ENCODE peak calls at places on chromosomes 4 and X, in seven cellular contexts. One of them, this sample, is unnamed.

GRCh38 chrX:150767475-150768131 is 74.4 kb downstream of the MTMR1 start:
- DNase-seq in hepatocyte: peak
- DNase-seq in PC-9: no peak
- DNase-seq in body of pancreas: no peak
- DNase-seq in esophagus squamous epithelium: no peak
- DNase-seq in mesothelial cell of epicardium: no peak
- DNase-seq in DND-41: no peak
- DNase-seq in this sample: peak

GRCh38 chr4:186553717-186554116 is 1.6 kb downstream of the MTNR1A start:
- DNase-seq in esophagus squamous epithelium: no peak
- DNase-seq in DND-41: no peak
- DNase-seq in body of pancreas: no peak
- DNase-seq in PC-9: no peak
- DNase-seq in hepatocyte: no peak
- DNase-seq in mesothelial cell of epicardium: no peak
- DNase-seq in this sample: no peak

GRCh38 chrX:154605566-154605965 is 13.5 kb downstream of the CTAG1B start:
- DNase-seq in hepatocyte: no peak
- DNase-seq in DND-41: no peak
- DNase-seq in esophagus squamous epithelium: no peak
- DNase-seq in body of pancreas: no peak
- DNase-seq in PC-9: no peak
- DNase-seq in mesothelial cell of epicardium: no peak
- DNase-seq in this sample: no peak

GRCh38 chr4:17665346-17665745 is 50.9 kb downstream of the MED28 start:
- DNase-seq in mesothelial cell of epicardium: no peak
- DNase-seq in body of pancreas: no peak
- DNase-seq in PC-9: no peak
- DNase-seq in hepatocyte: no peak
- DNase-seq in DND-41: no peak
- DNase-seq in esophagus squamous epithelium: no peak
- DNase-seq in this sample: no peak

GRCh38 chr4:150216725-150217124 is 138.5 kb downstream of the DCLK2 start:
- DNase-seq in body of pancreas: no peak
- DNase-seq in mesothelial cell of epicardium: no peak
- DNase-seq in DND-41: no peak
- DNase-seq in esophagus squamous epithelium: no peak
- DNase-seq in PC-9: no peak
- DNase-seq in hepatocyte: no peak
- DNase-seq in this sample: no peak

GRCh38 chr4:14871676-14872430 is 130.4 kb upstream of the CPEB2 start:
- DNase-seq in body of pancreas: no peak
- DNase-seq in hepatocyte: no peak
- DNase-seq in PC-9: peak
- DNase-seq in mesothelial cell of epicardium: no peak
- DNase-seq in esophagus squamous epithelium: no peak
- DNase-seq in DND-41: peak
- DNase-seq in this sample: peak

GRCh38 chr4:3529363-3529762 is 2.9 kb downstream of the LRPAP1 start:
- DNase-seq in DND-41: no peak
- DNase-seq in esophagus squamous epithelium: no peak
- DNase-seq in mesothelial cell of epicardium: no peak
- DNase-seq in hepatocyte: peak
- DNase-seq in PC-9: no peak
- DNase-seq in body of pancreas: no peak
- DNase-seq in this sample: no peak

GRCh38 chrX:153153516-153153915 is 25.6 kb upstream of the MAGEA1 start:
- DNase-seq in esophagus squamous epithelium: no peak
- DNase-seq in hepatocyte: no peak
- DNase-seq in body of pancreas: no peak
- DNase-seq in mesothelial cell of epicardium: no peak
- DNase-seq in PC-9: no peak
- DNase-seq in DND-41: no peak
- DNase-seq in this sample: no peak

GRCh38 chrX:24245201-24245600 is 68.7 kb downstream of the SUPT20HL2 start:
- DNase-seq in DND-41: no peak
- DNase-seq in body of pancreas: no peak
- DNase-seq in esophagus squamous epithelium: peak
- DNase-seq in PC-9: peak
- DNase-seq in mesothelial cell of epicardium: no peak
- DNase-seq in hepatocyte: peak
- DNase-seq in this sample: no peak

GRCh38 chr4:79213702-79214101 is 112.2 kb downstream of the NAA11 start:
- DNase-seq in PC-9: no peak
- DNase-seq in body of pancreas: no peak
- DNase-seq in mesothelial cell of epicardium: no peak
- DNase-seq in hepatocyte: no peak
- DNase-seq in DND-41: no peak
- DNase-seq in esophagus squamous epithelium: no peak
- DNase-seq in this sample: no peak

GRCh38 chr4:110480741-110481271 is 4.9 kb downstream of the ENPEP start:
- DNase-seq in mesothelial cell of epicardium: no peak
- DNase-seq in DND-41: no peak
- DNase-seq in PC-9: no peak
- DNase-seq in hepatocyte: no peak
- DNase-seq in esophagus squamous epithelium: no peak
- DNase-seq in body of pancreas: no peak
- DNase-seq in this sample: no peak

GRCh38 chrX:44306336-44306735 is 37.1 kb downstream of the EFHC2 start:
- DNase-seq in DND-41: no peak
- DNase-seq in esophagus squamous epithelium: no peak
- DNase-seq in PC-9: peak
- DNase-seq in body of pancreas: no peak
- DNase-seq in mesothelial cell of epicardium: no peak
- DNase-seq in hepatocyte: peak
- DNase-seq in this sample: no peak

GRCh38 chr4:42855779-42856178 is 36.7 kb upstream of the GRXCR1 start:
- DNase-seq in hepatocyte: no peak
- DNase-seq in esophagus squamous epithelium: no peak
- DNase-seq in mesothelial cell of epicardium: no peak
- DNase-seq in DND-41: no peak
- DNase-seq in PC-9: no peak
- DNase-seq in body of pancreas: no peak
- DNase-seq in this sample: peak

GRCh38 chrX:50579955-50580354 is 109.3 kb upstream of the DGKK start:
- DNase-seq in DND-41: peak
- DNase-seq in hepatocyte: peak
- DNase-seq in body of pancreas: peak
- DNase-seq in PC-9: peak
- DNase-seq in mesothelial cell of epicardium: no peak
- DNase-seq in esophagus squamous epithelium: no peak
- DNase-seq in this sample: peak

GRCh38 chr4:154076921-154077320 is 288.0 kb upstream of the SFRP2 start:
- DNase-seq in PC-9: no peak
- DNase-seq in mesothelial cell of epicardium: no peak
- DNase-seq in DND-41: no peak
- DNase-seq in body of pancreas: no peak
- DNase-seq in hepatocyte: no peak
- DNase-seq in esophagus squamous epithelium: no peak
- DNase-seq in this sample: no peak

GRCh38 chrX:12973561-12974216 is 1.2 kb upstream of the TMSB4X start:
- DNase-seq in mesothelial cell of epicardium: no peak
- DNase-seq in body of pancreas: no peak
- DNase-seq in DND-41: peak
- DNase-seq in hepatocyte: no peak
- DNase-seq in PC-9: no peak
- DNase-seq in esophagus squamous epithelium: no peak
- DNase-seq in this sample: peak

GRCh38 chr4:59380841-59381366 is 1819.2 kb upstream of the ADGRL3 start:
- DNase-seq in body of pancreas: no peak
- DNase-seq in DND-41: no peak
- DNase-seq in hepatocyte: no peak
- DNase-seq in PC-9: no peak
- DNase-seq in mesothelial cell of epicardium: no peak
- DNase-seq in esophagus squamous epithelium: no peak
- DNase-seq in this sample: no peak

GRCh38 chr4:3672465-3672831 is 93.7 kb upstream of the ADRA2C start:
- DNase-seq in PC-9: no peak
- DNase-seq in hepatocyte: no peak
- DNase-seq in mesothelial cell of epicardium: no peak
- DNase-seq in esophagus squamous epithelium: no peak
- DNase-seq in body of pancreas: no peak
- DNase-seq in DND-41: no peak
- DNase-seq in this sample: no peak

GRCh38 chr4:26406346-26406975 is 83.8 kb downstream of the CCKAR start:
- DNase-seq in esophagus squamous epithelium: no peak
- DNase-seq in DND-41: peak
- DNase-seq in mesothelial cell of epicardium: no peak
- DNase-seq in body of pancreas: no peak
- DNase-seq in PC-9: no peak
- DNase-seq in hepatocyte: no peak
- DNase-seq in this sample: peak

GRCh38 chr4:26402458-26402857 is 81.6 kb downstream of the RBPJ start:
- DNase-seq in DND-41: no peak
- DNase-seq in body of pancreas: no peak
- DNase-seq in esophagus squamous epithelium: no peak
- DNase-seq in PC-9: no peak
- DNase-seq in hepatocyte: no peak
- DNase-seq in mesothelial cell of epicardium: no peak
- DNase-seq in this sample: no peak

GRCh38 chr4:26410385-26411293 is 79.6 kb downstream of the CCKAR start:
- DNase-seq in body of pancreas: peak
- DNase-seq in mesothelial cell of epicardium: no peak
- DNase-seq in DND-41: peak
- DNase-seq in PC-9: peak
- DNase-seq in esophagus squamous epithelium: no peak
- DNase-seq in hepatocyte: peak
- DNase-seq in this sample: peak

GRCh38 chr4:26404597-26405323 is 83.9 kb downstream of the RBPJ start:
- DNase-seq in mesothelial cell of epicardium: no peak
- DNase-seq in body of pancreas: no peak
- DNase-seq in hepatocyte: peak
- DNase-seq in DND-41: no peak
- DNase-seq in esophagus squamous epithelium: no peak
- DNase-seq in PC-9: no peak
- DNase-seq in this sample: no peak

DNA sequence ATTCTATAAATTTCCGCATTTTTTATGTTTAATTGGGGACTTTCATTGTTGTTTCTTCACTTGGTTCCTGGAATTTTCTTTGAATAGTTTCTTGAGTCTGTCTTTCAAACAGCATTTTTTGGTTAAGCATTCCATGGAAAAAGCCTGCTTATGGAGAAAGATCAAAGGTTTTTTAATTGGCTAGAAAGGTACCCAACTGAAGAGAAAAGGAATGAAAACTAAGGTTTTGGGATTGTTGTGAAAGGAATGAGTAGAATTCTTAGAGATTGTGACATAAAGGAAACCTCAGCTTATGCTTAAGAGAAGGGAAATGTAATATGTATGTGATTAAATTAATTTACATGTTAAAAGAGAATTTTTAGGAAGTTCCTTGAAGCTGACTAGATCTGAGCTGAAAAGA is 82.8 kb downstream of the CCKAR start:
- DNase-seq in body of pancreas: no peak
- DNase-seq in mesothelial cell of epicardium: no peak
- DNase-seq in esophagus squamous epithelium: no peak
- DNase-seq in DND-41: no peak
- DNase-seq in hepatocyte: no peak
- DNase-seq in PC-9: no peak
- DNase-seq in this sample: no peak
- TF ChIP-seq CTCF in body of pancreas: no peak
- TF ChIP-seq CTCF in mesothelial cell of epicardium: no peak
- TF ChIP-seq CTCF in esophagus squamous epithelium: no peak
- TF ChIP-seq CTCF in DND-41: no peak
- TF ChIP-seq CTCF in hepatocyte: no peak
- TF ChIP-seq CTCF in PC-9: no peak
- TF ChIP-seq CTCF in this sample: no peak

DNA sequence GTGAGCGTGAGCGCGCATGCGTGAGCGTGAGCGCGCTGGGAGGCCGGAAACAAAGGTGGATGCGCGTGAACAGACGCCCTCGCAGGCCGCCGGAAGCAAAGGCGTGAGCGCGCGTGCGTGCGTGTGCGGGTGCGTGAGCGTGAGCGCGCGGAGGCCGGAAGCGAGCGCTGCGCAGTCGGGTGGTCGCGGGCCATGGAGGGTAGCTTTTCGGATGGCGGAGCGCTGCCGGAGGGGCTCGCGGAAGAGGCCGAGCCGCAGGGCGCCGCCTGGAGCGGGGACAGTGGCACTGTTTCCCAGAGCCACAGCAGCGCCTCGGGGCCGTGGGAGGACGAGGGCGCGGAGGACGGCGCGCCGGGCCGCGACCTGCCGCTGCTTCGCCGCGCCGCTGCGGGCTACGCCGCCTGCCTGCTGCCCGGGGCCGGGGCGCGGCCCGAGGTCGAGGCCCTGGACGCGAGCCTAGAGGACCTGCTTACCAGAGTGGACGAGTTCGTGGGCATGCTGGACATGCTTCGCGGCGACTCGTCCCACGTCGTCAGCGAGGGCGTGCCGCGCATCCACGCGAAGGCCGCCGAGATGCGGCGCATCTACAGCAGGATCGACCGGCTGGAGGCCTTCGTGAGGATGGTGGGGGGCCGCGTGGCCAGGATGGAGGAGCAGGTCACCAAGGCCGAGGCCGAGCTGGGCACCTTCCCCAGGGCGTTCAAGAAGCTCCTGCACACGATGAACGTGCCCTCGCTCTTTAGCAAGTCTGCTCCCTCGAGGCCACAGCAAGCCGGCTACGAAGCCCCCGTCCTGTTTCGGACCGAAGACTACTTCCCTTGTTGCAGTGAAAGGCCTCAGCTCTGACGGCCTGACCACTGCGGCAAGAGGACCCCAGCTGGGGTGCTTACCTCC is at the start of gene BLOC1S4:
- DNase-seq in body of pancreas: peak
- DNase-seq in PC-9: peak
- DNase-seq in mesothelial cell of epicardium: peak
- DNase-seq in DND-41: peak
- DNase-seq in hepatocyte: peak
- DNase-seq in esophagus squamous epithelium: peak
- DNase-seq in this sample: peak
- TF ChIP-seq CTCF in body of pancreas: peak
- TF ChIP-seq CTCF in PC-9: no peak
- TF ChIP-seq CTCF in mesothelial cell of epicardium: no peak
- TF ChIP-seq CTCF in DND-41: peak
- TF ChIP-seq CTCF in hepatocyte: peak
- TF ChIP-seq CTCF in esophagus squamous epithelium: peak
- TF ChIP-seq CTCF in this sample: no peak

DNA sequence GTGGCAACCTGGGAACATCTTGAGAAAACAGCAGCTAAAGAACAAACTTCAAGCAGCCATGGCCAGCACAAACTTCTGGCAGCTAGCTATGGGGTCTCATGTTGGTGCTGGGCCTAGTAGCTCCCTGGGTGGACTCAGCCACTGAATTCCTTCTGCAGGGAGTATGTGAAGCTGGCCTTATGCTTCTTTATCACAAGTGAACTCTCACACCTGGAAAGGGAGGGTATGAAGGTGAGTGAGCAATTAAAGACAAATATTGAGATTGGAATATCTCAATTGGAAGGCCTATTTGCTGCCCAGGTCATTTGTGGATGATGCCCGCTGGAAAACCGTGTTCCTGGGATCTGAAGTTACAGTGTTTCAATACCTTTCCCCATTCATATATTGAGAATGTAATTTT is 153.3 kb upstream of the RPS6KA3 start:
- DNase-seq in PC-9: no peak
- DNase-seq in DND-41: no peak
- DNase-seq in body of pancreas: no peak
- DNase-seq in hepatocyte: no peak
- DNase-seq in mesothelial cell of epicardium: no peak
- DNase-seq in esophagus squamous epithelium: no peak
- DNase-seq in this sample: no peak
- TF ChIP-seq CTCF in PC-9: no peak
- TF ChIP-seq CTCF in DND-41: no peak
- TF ChIP-seq CTCF in body of pancreas: no peak
- TF ChIP-seq CTCF in hepatocyte: no peak
- TF ChIP-seq CTCF in mesothelial cell of epicardium: no peak
- TF ChIP-seq CTCF in esophagus squamous epithelium: no peak
- TF ChIP-seq CTCF in this sample: no peak

GRCh38 chr4:52612341-52612740 is 46.8 kb downstream of the USP46 start:
- DNase-seq in body of pancreas: no peak
- DNase-seq in esophagus squamous epithelium: no peak
- DNase-seq in mesothelial cell of epicardium: no peak
- DNase-seq in DND-41: no peak
- DNase-seq in hepatocyte: no peak
- DNase-seq in PC-9: no peak
- DNase-seq in this sample: no peak
- TF ChIP-seq CTCF in body of pancreas: no peak
- TF ChIP-seq CTCF in esophagus squamous epithelium: no peak
- TF ChIP-seq CTCF in mesothelial cell of epicardium: no peak
- TF ChIP-seq CTCF in DND-41: no peak
- TF ChIP-seq CTCF in hepatocyte: no peak
- TF ChIP-seq CTCF in PC-9: no peak
- TF ChIP-seq CTCF in this sample: no peak